ENCODE peak calls at places on chromosomes 2 and 18, in nine cellular contexts. Q is putamen; H is GM12892; D is NCI-H2107; N is BJ; X is H54; L is ovary; U is endodermal cell; I is activated CD4-positive, alpha-beta T cell treated with anti-CD3 and anti-CD28 coated beads, Interleukin-2, amount 50 U/mL, for 4 hours. P is an unnamed sample.
A peak's percentile ranks its signal among the peaks of the same experiment; 100 is the strongest.

GRCh38 chr18:37266290-37266689 is 299.3 kb downstream of the CELF4 start:
- DNase-seq in Q (no peak), H (no peak), D (no peak), N (no peak), X (no peak), L (no peak), U (peak; percentile 85), I (no peak), P (no peak)

GRCh38 chr2:168075446-168075845 is 171.9 kb downstream of the STK39 start:
- DNase-seq in Q (no peak), H (no peak), D (no peak), N (no peak), X (no peak), L (no peak), U (no peak), I (no peak), P (no peak)

GRCh38 chr18:13051950-13052349 is 60.8 kb downstream of the CEP192 start:
- DNase-seq in Q (no peak), H (no peak), D (no peak), N (no peak), X (no peak), L (no peak), U (no peak), I (no peak), P (no peak)

GRCh38 chr18:13394794-13395193 is 176.2 kb downstream of the LDLRAD4 start:
- DNase-seq in Q (no peak), H (no peak), D (no peak), N (no peak), X (no peak), L (no peak), U (no peak), I (no peak), P (no peak)

GRCh38 chr2:36071698-36072097 is 283.9 kb upstream of the CRIM1 start:
- DNase-seq in Q (no peak), H (no peak), D (no peak), N (no peak), X (no peak), L (no peak), U (no peak), I (no peak), P (no peak)

GRCh38 chr2:204749319-204749718 is 204.0 kb downstream of the PARD3B start:
- DNase-seq in Q (no peak), H (no peak), D (no peak), N (peak; percentile 37), X (no peak), L (no peak), U (no peak), I (no peak), P (no peak)

GRCh38 chr2:169963786-169964185 is 136.5 kb downstream of the UBR3 start:
- DNase-seq in Q (no peak), H (no peak), D (no peak), N (no peak), X (no peak), L (no peak), U (no peak), I (no peak), P (no peak)

GRCh38 chr18:25434771-25435461 is 83.0 kb upstream of the ZNF521 start:
- DNase-seq in Q (no peak), H (no peak), D (no peak), N (no peak), X (no peak), L (no peak), U (no peak), I (no peak), P (no peak)

GRCh38 chr2:4668381-4668780 is 965.0 kb downstream of the DCDC2C start:
- DNase-seq in Q (no peak), H (no peak), D (no peak), N (no peak), X (no peak), L (no peak), U (no peak), I (no peak), P (no peak)

GRCh38 chr18:11823545-11823944 is 27.7 kb upstream of the CHMP1B start:
- DNase-seq in Q (no peak), H (no peak), D (no peak), N (no peak), X (no peak), L (no peak), U (peak; percentile 84), I (no peak), P (no peak)

GRCh38 chr18:44579745-44580144 is 100.9 kb upstream of the SETBP1 start:
- DNase-seq in Q (no peak), H (no peak), D (no peak), N (no peak), X (no peak), L (no peak), U (no peak), I (no peak), P (no peak)

GRCh38 chr2:31347788-31348187 is 66.8 kb downstream of the XDH start:
- DNase-seq in Q (no peak), H (no peak), D (no peak), N (peak; percentile 85), X (no peak), L (no peak), U (no peak), I (no peak), P (no peak)

GRCh38 chr2:177165731-177166711 is 46.6 kb upstream of the HNRNPA3 start:
- DNase-seq in Q (peak; percentile 67), H (no peak), D (no peak), N (no peak), X (no peak), L (peak; percentile 48), U (no peak), I (no peak), P (no peak)

GRCh38 chr2:129828829-129829228 is 150.6 kb upstream of the RAB6C start:
- DNase-seq in Q (peak; percentile 23), H (no peak), D (no peak), N (no peak), X (no peak), L (no peak), U (no peak), I (no peak), P (no peak)

GRCh38 chr2:62304429-62305417 is 108.8 kb downstream of the B3GNT2 start:
- DNase-seq in Q (no peak), H (no peak), D (peak; percentile 63), N (no peak), X (peak; percentile 85), L (peak; percentile 76), U (peak; percentile 87), I (no peak), P (no peak)

GRCh38 chr2:138373993-138374408 is 127.6 kb upstream of the SPOPL start:
- DNase-seq in Q (peak; percentile 3), H (no peak), D (no peak), N (no peak), X (no peak), L (peak; percentile 35), U (no peak), I (no peak), P (peak; percentile 3)

GRCh38 chr2:160464996-160465395 is 28.6 kb downstream of the RBMS1 start:
- DNase-seq in Q (no peak), H (no peak), D (no peak), N (no peak), X (no peak), L (no peak), U (no peak), I (no peak), P (no peak)

GRCh38 chr2:8923173-8923572 is 80.3 kb downstream of the MBOAT2 start:
- DNase-seq in Q (no peak), H (no peak), D (no peak), N (no peak), X (no peak), L (no peak), U (no peak), I (no peak), P (no peak)

GRCh38 chr2:48312126-48312525 is 217.8 kb upstream of the STON1 start:
- DNase-seq in Q (no peak), H (no peak), D (no peak), N (no peak), X (no peak), L (no peak), U (no peak), I (no peak), P (no peak)

GRCh38 chr2:31429759-31430438 is 15.4 kb upstream of the XDH start:
- DNase-seq in Q (no peak), H (no peak), D (no peak), N (no peak), X (no peak), L (no peak), U (no peak), I (peak; percentile 8), P (no peak)

GRCh38 chr2:222561151-222561550 is 94.7 kb downstream of the FARSB start:
- DNase-seq in Q (no peak), H (no peak), D (no peak), N (no peak), X (no peak), L (no peak), U (no peak), I (no peak), P (no peak)

GRCh38 chr2:235027558-235028214 is 75.9 kb downstream of the SH3BP4 start:
- DNase-seq in Q (no peak), H (no peak), D (no peak), N (no peak), X (peak; percentile 28), L (no peak), U (no peak), I (no peak), P (no peak)

GRCh38 chr2:121776885-121777698 is 21.6 kb downstream of the TSN start:
- DNase-seq in Q (no peak), H (no peak), D (no peak), N (no peak), X (no peak), L (no peak), U (no peak), I (no peak), P (no peak)

GRCh38 chr2:217899231-217900009 is 103.4 kb downstream of the TNS1 start:
- DNase-seq in Q (no peak), H (peak; percentile 71), D (no peak), N (peak; percentile 50), X (peak; percentile 97), L (peak; percentile 84), U (peak; percentile 97), I (no peak), P (peak; percentile 16)

GRCh38 chr2:73939419-73939818 is 12.7 kb downstream of the DGUOK start:
- DNase-seq in Q (no peak), H (no peak), D (no peak), N (no peak), X (no peak), L (no peak), U (peak; percentile 61), I (peak; percentile 23), P (no peak)

GRCh38 chr2:177024760-177025159 is 187.8 kb upstream of the HNRNPA3 start:
- DNase-seq in Q (no peak), H (no peak), D (no peak), N (no peak), X (no peak), L (no peak), U (peak; percentile 73), I (no peak), P (peak; percentile 41)

GRCh38 chr2:205868773-205869333 is 186.6 kb downstream of the NRP2 start:
- DNase-seq in Q (no peak), H (no peak), D (no peak), N (no peak), X (peak; percentile 12), L (no peak), U (no peak), I (no peak), P (no peak)

GRCh38 chr18:77170850-77171410 is 38.3 kb upstream of the MBP start:
- DNase-seq in Q (no peak), H (no peak), D (no peak), N (no peak), X (no peak), L (no peak), U (no peak), I (no peak), P (no peak)

GRCh38 chr18:78632111-78632541 is 347.5 kb upstream of the SALL3 start:
- DNase-seq in Q (no peak), H (no peak), D (no peak), N (no peak), X (no peak), L (no peak), U (no peak), I (no peak), P (no peak)

GRCh38 chr2:42652086-42652485 is 83.7 kb downstream of the MTA3 start:
- DNase-seq in Q (no peak), H (no peak), D (no peak), N (no peak), X (no peak), L (no peak), U (no peak), I (no peak), P (no peak)

GRCh38 chr2:190469770-190470169 is 61.6 kb downstream of the MFSD6 start:
- DNase-seq in Q (no peak), H (no peak), D (peak; percentile 64), N (peak; percentile 46), X (no peak), L (peak; percentile 21), U (no peak), I (no peak), P (peak; percentile 39)